ENCODE peak calls at places on chromosomes 6 and 20, in five cellular contexts. P is mesenteric fat pad, O is upper lobe of left lung, A is amniotic stem cell, B is T-helper 9 cell. J is an unnamed sample.

GRCh38 chr20:8293791-8294190 is 161.7 kb downstream of the PLCB1 start:
- DNase-seq in P (no peak), O (no peak), A (no peak), B (no peak), J (no peak)

GRCh38 chr6:10676403-10676802 is 18.0 kb downstream of the C6orf52 start:
- DNase-seq in P (no peak), O (no peak), A (no peak), B (no peak), J (no peak)

GRCh38 chr6:32666420-32667300 is at the start of gene HLA-DQB1:
- DNase-seq in P (no peak), O (no peak), A (no peak), B (peak), J (peak)

GRCh38 chr20:54698373-54698772 is 223.0 kb downstream of the DOK5 start:
- DNase-seq in P (no peak), O (no peak), A (no peak), B (no peak), J (no peak)

GRCh38 chr6:151681426-151682059 is 125.9 kb upstream of the ESR1 start:
- DNase-seq in P (no peak), O (peak), A (no peak), B (no peak), J (no peak)

GRCh38 chr6:111898452-111898851 is 25.2 kb upstream of the FYN start:
- DNase-seq in P (no peak), O (no peak), A (no peak), B (no peak), J (no peak)

GRCh38 chr6:51339108-51339507 is 520.4 kb downstream of the TFAP2B start:
- DNase-seq in P (no peak), O (no peak), A (no peak), B (no peak), J (no peak)

GRCh38 chr6:83308833-83309232 is 115.7 kb downstream of the RWDD2A start:
- DNase-seq in P (no peak), O (no peak), A (no peak), B (no peak), J (no peak)

GRCh38 chr20:63946986-63947637 is 9.1 kb downstream of the UCKL1 start:
- DNase-seq in P (no peak), O (peak), A (no peak), B (no peak), J (no peak)

GRCh38 chr6:152094992-152095592 is 287.6 kb downstream of the ESR1 start:
- DNase-seq in P (no peak), O (no peak), A (peak), B (no peak), J (peak)

GRCh38 chr6:111737065-111737521 is 131.4 kb upstream of the TRAF3IP2 start:
- DNase-seq in P (no peak), O (no peak), A (no peak), B (no peak), J (no peak)

J was measured in HS-5.